ENCODE peak calls at places on chromosome 12, in eight cellular contexts. One of them, this sample, is unnamed.

GRCh38 chr12:124913474-124914391 is 717 bp downstream of the UBC start:
- DNase-seq in Daoy: peak; percentile 88
- DNase-seq in HL-60: peak; percentile 92
- DNase-seq in neural crest cell: peak; percentile 48
- DNase-seq in stimulated activated CD4-positive, alpha-beta T cell treated with anti-CD3 and anti-CD28 coated beads, Interleukin-2, amount 100 ng/mL, for 24 hours: peak; percentile 95
- DNase-seq in AG20443: peak; percentile 25
- DNase-seq in activated CD8-positive, alpha-beta memory T cell treated with anti-CD3 and anti-CD28 coated beads for 24 hours: peak; percentile 96
- DNase-seq in COLO829: no peak
- DNase-seq in this sample: peak; percentile 96

GRCh38 chr12:120104924-120105323 is 11.6 kb downstream of the RAB35 start:
- DNase-seq in COLO829: no peak
- DNase-seq in Daoy: no peak
- DNase-seq in activated CD8-positive, alpha-beta memory T cell treated with anti-CD3 and anti-CD28 coated beads for 24 hours: no peak
- DNase-seq in stimulated activated CD4-positive, alpha-beta T cell treated with anti-CD3 and anti-CD28 coated beads, Interleukin-2, amount 100 ng/mL, for 24 hours: no peak
- DNase-seq in neural crest cell: no peak
- DNase-seq in HL-60: no peak
- DNase-seq in AG20443: no peak
- DNase-seq in this sample: no peak

GRCh38 chr12:122354958-122355641 is 67.4 kb downstream of the CLIP1 start:
- DNase-seq in neural crest cell: no peak
- DNase-seq in stimulated activated CD4-positive, alpha-beta T cell treated with anti-CD3 and anti-CD28 coated beads, Interleukin-2, amount 100 ng/mL, for 24 hours: no peak
- DNase-seq in activated CD8-positive, alpha-beta memory T cell treated with anti-CD3 and anti-CD28 coated beads for 24 hours: no peak
- DNase-seq in COLO829: no peak
- DNase-seq in AG20443: no peak
- DNase-seq in Daoy: no peak
- DNase-seq in HL-60: no peak
- DNase-seq in this sample: no peak

GRCh38 chr12:47896022-47896421 is 8.8 kb downstream of the VDR start:
- DNase-seq in HL-60: no peak
- DNase-seq in Daoy: no peak
- DNase-seq in stimulated activated CD4-positive, alpha-beta T cell treated with anti-CD3 and anti-CD28 coated beads, Interleukin-2, amount 100 ng/mL, for 24 hours: no peak
- DNase-seq in activated CD8-positive, alpha-beta memory T cell treated with anti-CD3 and anti-CD28 coated beads for 24 hours: no peak
- DNase-seq in COLO829: no peak
- DNase-seq in neural crest cell: no peak
- DNase-seq in AG20443: no peak
- DNase-seq in this sample: no peak

GRCh38 chr12:104133861-104134260 is 4.1 kb downstream of the NFYB start:
- DNase-seq in activated CD8-positive, alpha-beta memory T cell treated with anti-CD3 and anti-CD28 coated beads for 24 hours: no peak
- DNase-seq in Daoy: no peak
- DNase-seq in neural crest cell: no peak
- DNase-seq in AG20443: peak; percentile 17
- DNase-seq in COLO829: no peak
- DNase-seq in stimulated activated CD4-positive, alpha-beta T cell treated with anti-CD3 and anti-CD28 coated beads, Interleukin-2, amount 100 ng/mL, for 24 hours: no peak
- DNase-seq in HL-60: no peak
- DNase-seq in this sample: no peak

GRCh38 chr12:132955094-132955932 is 793 bp downstream of the ZNF605 start:
- DNase-seq in activated CD8-positive, alpha-beta memory T cell treated with anti-CD3 and anti-CD28 coated beads for 24 hours: peak; percentile 65
- DNase-seq in Daoy: peak; percentile 62
- DNase-seq in HL-60: peak; percentile 35
- DNase-seq in neural crest cell: peak; percentile 20
- DNase-seq in AG20443: peak; percentile 72
- DNase-seq in stimulated activated CD4-positive, alpha-beta T cell treated with anti-CD3 and anti-CD28 coated beads, Interleukin-2, amount 100 ng/mL, for 24 hours: no peak
- DNase-seq in COLO829: peak; percentile 23
- DNase-seq in this sample: no peak

GRCh38 chr12:130124605-130125244 is 37.5 kb upstream of the FZD10 start:
- DNase-seq in neural crest cell: no peak
- DNase-seq in COLO829: no peak
- DNase-seq in Daoy: peak; percentile 58
- DNase-seq in HL-60: no peak
- DNase-seq in AG20443: no peak
- DNase-seq in stimulated activated CD4-positive, alpha-beta T cell treated with anti-CD3 and anti-CD28 coated beads, Interleukin-2, amount 100 ng/mL, for 24 hours: no peak
- DNase-seq in activated CD8-positive, alpha-beta memory T cell treated with anti-CD3 and anti-CD28 coated beads for 24 hours: no peak
- DNase-seq in this sample: no peak

GRCh38 chr12:52069410-52070242 is at the start of gene ATG101:
- DNase-seq in stimulated activated CD4-positive, alpha-beta T cell treated with anti-CD3 and anti-CD28 coated beads, Interleukin-2, amount 100 ng/mL, for 24 hours: peak; percentile 84
- DNase-seq in AG20443: peak; percentile 95
- DNase-seq in neural crest cell: peak; percentile 81
- DNase-seq in HL-60: peak; percentile 93
- DNase-seq in COLO829: peak; percentile 92
- DNase-seq in activated CD8-positive, alpha-beta memory T cell treated with anti-CD3 and anti-CD28 coated beads for 24 hours: peak; percentile 95
- DNase-seq in Daoy: peak; percentile 96
- DNase-seq in this sample: peak; percentile 93

GRCh38 chr12:79688376-79689040 is 2.3 kb downstream of the PAWR start:
- DNase-seq in COLO829: no peak
- DNase-seq in AG20443: no peak
- DNase-seq in activated CD8-positive, alpha-beta memory T cell treated with anti-CD3 and anti-CD28 coated beads for 24 hours: no peak
- DNase-seq in Daoy: no peak
- DNase-seq in neural crest cell: no peak
- DNase-seq in stimulated activated CD4-positive, alpha-beta T cell treated with anti-CD3 and anti-CD28 coated beads, Interleukin-2, amount 100 ng/mL, for 24 hours: no peak
- DNase-seq in HL-60: no peak
- DNase-seq in this sample: no peak

GRCh38 chr12:58832-59231 is 7.7 kb upstream of the IQSEC3 start:
- DNase-seq in AG20443: no peak
- DNase-seq in COLO829: no peak
- DNase-seq in activated CD8-positive, alpha-beta memory T cell treated with anti-CD3 and anti-CD28 coated beads for 24 hours: no peak
- DNase-seq in Daoy: no peak
- DNase-seq in stimulated activated CD4-positive, alpha-beta T cell treated with anti-CD3 and anti-CD28 coated beads, Interleukin-2, amount 100 ng/mL, for 24 hours: no peak
- DNase-seq in HL-60: no peak
- DNase-seq in neural crest cell: no peak
- DNase-seq in this sample: no peak

GRCh38 chr12:92404259-92404894 is 258.7 kb upstream of the BTG1 start:
- DNase-seq in neural crest cell: no peak
- DNase-seq in activated CD8-positive, alpha-beta memory T cell treated with anti-CD3 and anti-CD28 coated beads for 24 hours: no peak
- DNase-seq in HL-60: no peak
- DNase-seq in COLO829: no peak
- DNase-seq in Daoy: no peak
- DNase-seq in AG20443: no peak
- DNase-seq in stimulated activated CD4-positive, alpha-beta T cell treated with anti-CD3 and anti-CD28 coated beads, Interleukin-2, amount 100 ng/mL, for 24 hours: no peak
- DNase-seq in this sample: no peak

GRCh38 chr12:106093246-106093645 is 45.5 kb downstream of the NUAK1 start:
- DNase-seq in AG20443: peak; percentile 26
- DNase-seq in HL-60: no peak
- DNase-seq in COLO829: no peak
- DNase-seq in activated CD8-positive, alpha-beta memory T cell treated with anti-CD3 and anti-CD28 coated beads for 24 hours: no peak
- DNase-seq in neural crest cell: no peak
- DNase-seq in Daoy: no peak
- DNase-seq in stimulated activated CD4-positive, alpha-beta T cell treated with anti-CD3 and anti-CD28 coated beads, Interleukin-2, amount 100 ng/mL, for 24 hours: no peak
- DNase-seq in this sample: no peak

GRCh38 chr12:108646597-108647190 is 13.0 kb upstream of the SELPLG start:
- DNase-seq in COLO829: no peak
- DNase-seq in stimulated activated CD4-positive, alpha-beta T cell treated with anti-CD3 and anti-CD28 coated beads, Interleukin-2, amount 100 ng/mL, for 24 hours: no peak
- DNase-seq in neural crest cell: no peak
- DNase-seq in AG20443: no peak
- DNase-seq in HL-60: no peak
- DNase-seq in Daoy: no peak
- DNase-seq in activated CD8-positive, alpha-beta memory T cell treated with anti-CD3 and anti-CD28 coated beads for 24 hours: no peak
- DNase-seq in this sample: no peak

GRCh38 chr12:47819902-47820630 is at the start of gene HDAC7:
- DNase-seq in HL-60: peak; percentile 59
- DNase-seq in activated CD8-positive, alpha-beta memory T cell treated with anti-CD3 and anti-CD28 coated beads for 24 hours: peak; percentile 88
- DNase-seq in neural crest cell: peak; percentile 47
- DNase-seq in stimulated activated CD4-positive, alpha-beta T cell treated with anti-CD3 and anti-CD28 coated beads, Interleukin-2, amount 100 ng/mL, for 24 hours: peak; percentile 77
- DNase-seq in Daoy: peak; percentile 92
- DNase-seq in COLO829: peak; percentile 82
- DNase-seq in AG20443: peak; percentile 91
- DNase-seq in this sample: peak; percentile 91

GRCh38 chr12:20716985-20717384 is 21.9 kb downstream of the SLCO1C1 start:
- DNase-seq in neural crest cell: no peak
- DNase-seq in COLO829: no peak
- DNase-seq in AG20443: no peak
- DNase-seq in stimulated activated CD4-positive, alpha-beta T cell treated with anti-CD3 and anti-CD28 coated beads, Interleukin-2, amount 100 ng/mL, for 24 hours: no peak
- DNase-seq in Daoy: no peak
- DNase-seq in HL-60: no peak
- DNase-seq in activated CD8-positive, alpha-beta memory T cell treated with anti-CD3 and anti-CD28 coated beads for 24 hours: no peak
- DNase-seq in this sample: no peak

GRCh38 chr12:102508052-102508451 is 27.7 kb upstream of the IGF1 start:
- DNase-seq in HL-60: no peak
- DNase-seq in activated CD8-positive, alpha-beta memory T cell treated with anti-CD3 and anti-CD28 coated beads for 24 hours: no peak
- DNase-seq in COLO829: no peak
- DNase-seq in AG20443: no peak
- DNase-seq in Daoy: no peak
- DNase-seq in stimulated activated CD4-positive, alpha-beta T cell treated with anti-CD3 and anti-CD28 coated beads, Interleukin-2, amount 100 ng/mL, for 24 hours: no peak
- DNase-seq in neural crest cell: no peak
- DNase-seq in this sample: no peak

GRCh38 chr12:124786065-124786964 is 77.3 kb downstream of the SCARB1 start:
- DNase-seq in COLO829: no peak
- DNase-seq in AG20443: peak; percentile 93
- DNase-seq in Daoy: peak; percentile 95
- DNase-seq in HL-60: no peak
- DNase-seq in activated CD8-positive, alpha-beta memory T cell treated with anti-CD3 and anti-CD28 coated beads for 24 hours: no peak
- DNase-seq in stimulated activated CD4-positive, alpha-beta T cell treated with anti-CD3 and anti-CD28 coated beads, Interleukin-2, amount 100 ng/mL, for 24 hours: no peak
- DNase-seq in neural crest cell: peak; percentile 53
- DNase-seq in this sample: peak; percentile 91